ENCODE peak calls at places on chromosomes 7 and 10, in eight cellular contexts. E is GM13977; H is T-helper 17 cell; J is brain microvascular endothelial cell; F is stimulated activated CD8-positive, alpha-beta memory T cell treated with anti-CD3 and anti-CD28 coated beads, Interleukin-4, amount 100 ng/mL, for 24 hours; O is activated CD8-positive, alpha-beta T cell treated with anti-CD3 and anti-CD28 coated beads for 36 hours; T is kidney tubule cell; Z is T follicular helper cell. U is an unnamed sample.

GRCh38 chr7:32942783-32943653 is 14.2 kb upstream of the FKBP9 start:
- DNase-seq in E (peak), H (peak), J (peak), F (peak), O (peak), T (peak), Z (peak), U (peak)

GRCh38 chr10:114821293-114821914 is at the start of gene FHIP2A:
- DNase-seq in E (peak), H (peak), J (peak), F (peak), O (peak), T (peak), Z (peak), U (peak)

GRCh38 chr10:61378865-61379264 is 74.3 kb downstream of the TMEM26 start:
- DNase-seq in E (no peak), H (no peak), J (no peak), F (no peak), O (no peak), T (no peak), Z (no peak), U (no peak)

GRCh38 chr10:117541909-117542705 is 439 bp upstream of the EMX2 start:
- DNase-seq in E (peak), H (no peak), J (peak), F (no peak), O (peak), T (peak), Z (no peak), U (no peak)

GRCh38 chr7:5139998-5140397 is 50.0 kb upstream of the WIPI2 start:
- DNase-seq in E (peak), H (no peak), J (peak), F (no peak), O (peak), T (peak), Z (no peak), U (no peak)

GRCh38 chr7:38179719-38180333 is 1.8 kb downstream of the STARD3NL start:
- DNase-seq in E (no peak), H (no peak), J (no peak), F (no peak), O (no peak), T (no peak), Z (no peak), U (no peak)

GRCh38 chr10:104308439-104308903 is 29.8 kb downstream of the ITPRIP start:
- DNase-seq in E (peak), H (no peak), J (no peak), F (no peak), O (peak), T (no peak), Z (no peak), U (no peak)

GRCh38 chr10:25934673-25935139 is 677 bp downstream of the MYO3A start:
- DNase-seq in E (peak), H (no peak), J (no peak), F (peak), O (peak), T (peak), Z (no peak), U (no peak)

GRCh38 chr7:157565981-157566630 is 229.3 kb downstream of the DNAJB6 start:
- DNase-seq in E (no peak), H (no peak), J (no peak), F (no peak), O (no peak), T (no peak), Z (no peak), U (no peak)

GRCh38 chr10:132036887-132037675 is 28.7 kb upstream of the JAKMIP3 start:
- DNase-seq in E (no peak), H (no peak), J (no peak), F (no peak), O (no peak), T (peak), Z (no peak), U (no peak)

GRCh38 chr10:69239816-69240434 is 19.8 kb downstream of the HKDC1 start:
- DNase-seq in E (no peak), H (no peak), J (no peak), F (no peak), O (no peak), T (no peak), Z (no peak), U (no peak)

GRCh38 chr10:48451969-48452878 is 145.7 kb downstream of the MAPK8 start:
- DNase-seq in E (peak), H (no peak), J (no peak), F (no peak), O (no peak), T (no peak), Z (no peak), U (peak)

GRCh38 chr10:114715171-114715670 is 57.1 kb upstream of the ABLIM1 start:
- DNase-seq in E (no peak), H (no peak), J (peak), F (no peak), O (no peak), T (no peak), Z (no peak), U (no peak)

GRCh38 chr7:116582164-116582732 is 57.4 kb downstream of the CAV1 start:
- DNase-seq in E (no peak), H (no peak), J (peak), F (no peak), O (no peak), T (peak), Z (no peak), U (no peak)

GRCh38 chr10:87660484-87661133 is 931 bp downstream of the PAPSS2 start:
- DNase-seq in E (no peak), H (no peak), J (peak), F (no peak), O (no peak), T (peak), Z (no peak), U (peak)

GRCh38 chr10:90937645-90938258 is 16.9 kb upstream of the ANKRD1 start:
- DNase-seq in E (no peak), H (no peak), J (no peak), F (no peak), O (no peak), T (no peak), Z (no peak), U (no peak)

GRCh38 chr7:129785457-129786178 is 167.1 kb downstream of the UBE2H start:
- DNase-seq in E (peak), H (no peak), J (no peak), F (no peak), O (peak), T (no peak), Z (no peak), U (no peak)

GRCh38 chr10:80664071-80664680 is 126.5 kb downstream of the SH2D4B start:
- DNase-seq in E (peak), H (peak), J (peak), F (peak), O (peak), T (peak), Z (peak), U (peak)

GRCh38 chr7:39624202-39624807 is 933 bp downstream of the RALA start:
- DNase-seq in E (peak), H (peak), J (no peak), F (no peak), O (peak), T (peak), Z (no peak), U (no peak)

GRCh38 chr10:125192005-125192404 is 31.6 kb upstream of the CTBP2 start:
- DNase-seq in E (no peak), H (no peak), J (no peak), F (no peak), O (no peak), T (no peak), Z (no peak), U (no peak)

GRCh38 chr10:113132651-113133088 is 182.6 kb downstream of the TCF7L2 start:
- DNase-seq in E (no peak), H (no peak), J (no peak), F (no peak), O (no peak), T (no peak), Z (no peak), U (no peak)

GRCh38 chr10:111126073-111126472 is 49.2 kb downstream of the ADRA2A start:
- DNase-seq in E (no peak), H (no peak), J (peak), F (no peak), O (no peak), T (peak), Z (no peak), U (no peak)

GRCh38 chr7:100157334-100158228 is 942 bp downstream of the TRAPPC14 start:
- DNase-seq in E (peak), H (no peak), J (no peak), F (no peak), O (no peak), T (peak), Z (no peak), U (no peak)

U was measured in Peyer's patch.